ENCODE peak calls at places on chromosomes 3 and 15, in five cellular contexts. B is IMR-90, T is spleen, Z is hepatocyte, N is psoas muscle. W is an unnamed sample. For H3K4me1, the result is how much of the 10 kb centered on the place peaks cover.

GRCh38 chr3:54783611-54784010 is 144.2 kb downstream of the LRTM1 start:
- DNase-seq in B (no peak), T (no peak), Z (no peak), N (no peak), W (no peak)

GRCh38 chr3:157066335-157067071 is 93.4 kb downstream of the CCNL1 start:
- DNase-seq in B (peak), T (peak), Z (no peak), N (no peak), W (no peak)

GRCh38 chr3:40753956-40754355 is 229.2 kb downstream of the ZNF621 start:
- DNase-seq in B (no peak), T (no peak), Z (no peak), N (no peak), W (no peak)

GRCh38 chr3:176848431-176849214 is 348.7 kb downstream of the TBL1XR1 start:
- DNase-seq in B (peak), T (no peak), Z (no peak), N (no peak), W (no peak)

GRCh38 chr15:73908030-73908821 is 18.0 kb upstream of the LOXL1 start:
- DNase-seq in B (peak), T (peak), Z (peak), N (peak), W (peak)

GRCh38 chr3:89116486-89116885 is 9.1 kb downstream of the EPHA3 start:
- DNase-seq in B (no peak), T (no peak), Z (no peak), N (no peak), W (no peak)

GRCh38 chr15:68581725-68582124 is 2.9 kb downstream of the CORO2B start:
- DNase-seq in B (no peak), T (peak), Z (no peak), N (no peak), W (no peak)

GRCh38 chr3:20836801-20837200 is 650.8 kb upstream of the SGO1 start:
- DNase-seq in B (no peak), T (no peak), Z (no peak), N (no peak), W (no peak)

GRCh38 chr15:73930790-73931281 is 4.6 kb downstream of the LOXL1 start:
- DNase-seq in B (peak), T (peak), Z (peak), N (peak), W (peak)

GRCh38 chr15:31781261-31781660 is 249.1 kb upstream of the CHRNA7 start:
- DNase-seq in B (no peak), T (no peak), Z (no peak), N (no peak), W (no peak)

GRCh38 chr15:33013827-33014445 is 180.6 kb downstream of the FMN1 start:
- DNase-seq in B (peak), T (no peak), Z (no peak), N (no peak), W (no peak)

GRCh38 chr15:79644091-79644490 is 212.0 kb downstream of the MINAR1 start:
- DNase-seq in B (peak), T (no peak), Z (no peak), N (no peak), W (no peak)

GRCh38 chr3:172104471-172105072 is 65.2 kb downstream of the FNDC3B start:
- DNase-seq in B (no peak), T (no peak), Z (no peak), N (no peak), W (no peak)

GRCh38 chr3:46109635-46110005 is 82.3 kb upstream of the XCR1 start:
- DNase-seq in B (no peak), T (no peak), Z (no peak), N (no peak), W (no peak)

GRCh38 chr3:46112296-46112695 is 85.0 kb upstream of the XCR1 start:
- DNase-seq in B (no peak), T (no peak), Z (no peak), N (no peak), W (no peak)

GRCh38 chr3:46112984-46113383 is 85.7 kb upstream of the XCR1 start:
- DNase-seq in B (peak), T (no peak), Z (no peak), N (no peak), W (no peak)

GRCh38 chr3:46113608-46114007 is 86.3 kb upstream of the XCR1 start:
- DNase-seq in B (no peak), T (no peak), Z (no peak), N (no peak), W (no peak)

DNA sequence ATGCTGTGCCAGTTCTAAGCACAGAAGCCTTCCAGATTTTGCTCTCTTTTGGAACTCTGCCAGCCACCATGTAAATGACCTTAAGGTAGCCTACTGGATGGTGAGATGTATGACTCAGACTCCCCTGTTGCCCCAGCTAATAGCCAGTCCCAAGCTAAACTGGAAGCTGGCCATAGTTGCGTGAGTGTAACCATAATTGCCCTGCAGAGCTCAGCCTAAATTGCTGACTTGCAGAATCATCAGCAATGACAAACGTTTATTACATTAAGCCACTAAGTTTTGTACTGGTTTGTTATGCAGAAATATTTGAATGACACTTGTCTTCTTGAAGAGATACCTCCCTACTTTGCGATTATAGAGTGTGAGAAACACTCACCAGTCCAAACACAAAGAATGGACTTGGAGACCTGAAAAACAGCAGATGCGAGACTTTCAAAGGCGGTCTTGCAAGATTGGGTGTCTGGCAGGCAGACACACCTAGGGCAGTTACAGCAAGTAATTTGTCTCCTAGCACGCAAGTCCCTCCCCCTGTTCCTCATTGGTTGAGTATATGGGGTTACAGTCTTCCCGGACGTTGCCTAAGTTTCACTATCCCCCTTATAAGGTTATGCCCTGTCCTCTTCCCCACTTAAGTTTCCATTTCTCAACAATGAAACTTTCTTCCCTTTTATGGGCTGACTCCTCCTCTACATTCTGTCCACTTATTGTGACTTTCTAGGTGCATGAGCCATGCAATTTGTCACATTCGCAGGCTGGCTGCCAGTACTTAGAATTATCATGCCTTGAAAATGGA is 83.6 kb upstream of the XCR1 start:
- DNase-seq in B (peak), T (no peak), Z (peak), N (no peak), W (no peak)
- H3K4me1 ChIP-seq in B (under half), T (under half), Z (under half), N (under half), W (under half)

GRCh38 chr15:90143176-90143655 is 40.9 kb upstream of the IDH2 start:
- DNase-seq in B (peak), T (peak), Z (peak), N (peak), W (peak)
- H3K4me3 ChIP-seq in B (no peak), T (no peak), Z (no peak), N (no peak), W (no peak)

GRCh38 chr3:10280177-10280529 is 12.6 kb downstream of the GHRL start:
- DNase-seq in B (no peak), T (peak), Z (no peak), N (no peak), W (no peak)

GRCh38 chr3:10281951-10282350 is 10.8 kb downstream of the GHRL start:
- DNase-seq in B (peak), T (no peak), Z (no peak), N (no peak), W (no peak)

GRCh38 chr3:10278501-10278900 is 14.2 kb downstream of the GHRL start:
- DNase-seq in B (no peak), T (no peak), Z (no peak), N (no peak), W (no peak)

GRCh38 chr3:10279384-10280176 is 13.2 kb downstream of the GHRL start:
- DNase-seq in B (no peak), T (peak), Z (no peak), N (no peak), W (peak)

DNA sequence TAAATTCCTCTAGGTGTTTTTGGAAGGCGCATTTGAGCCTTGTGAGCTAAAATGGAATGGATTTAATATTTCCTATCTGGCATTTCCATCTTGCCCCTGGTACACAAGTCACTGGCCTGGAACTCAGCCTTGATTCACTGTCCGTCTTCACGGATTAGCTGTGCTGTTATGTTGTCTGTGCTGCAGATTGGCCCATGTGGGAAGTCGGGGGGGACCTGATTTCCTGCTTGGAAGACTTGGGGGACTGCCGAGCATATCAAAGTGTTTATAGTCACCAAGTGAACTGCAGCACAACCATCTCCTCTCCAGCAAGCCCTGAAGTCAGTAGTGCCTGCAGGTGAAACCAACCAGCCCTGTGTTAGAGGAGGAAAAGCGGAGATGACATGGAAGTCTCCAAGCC is 12.2 kb downstream of the GHRL start:
- DNase-seq in B (no peak), T (peak), Z (no peak), N (no peak), W (no peak)
- TF ChIP-seq CTCF in B (no peak), T (no peak), Z (no peak), N (no peak), W (no peak)

GRCh38 chr3:30292192-30292893 is 314.1 kb upstream of the TGFBR2 start:
- DNase-seq in B (peak), T (no peak), Z (no peak), N (no peak), W (no peak)
- H3K4me1 ChIP-seq in B (under half), T (under half), Z (under half), N (under half), W (under half)

GRCh38 chr3:64422932-64423331 is 197.7 kb upstream of the PRICKLE2 start:
- DNase-seq in B (no peak), T (no peak), Z (no peak), N (no peak), W (no peak)
- H3K4me3 ChIP-seq in B (no peak), T (no peak), Z (no peak), N (no peak), W (no peak)

GRCh38 chr3:44065741-44066140 is 175.9 kb upstream of the TOPAZ1 start:
- DNase-seq in B (no peak), T (no peak), Z (no peak), N (no peak), W (no peak)
- TF ChIP-seq CTCF in B (no peak), T (no peak), Z (no peak), N (no peak), W (no peak)

GRCh38 chr3:31571325-31571724 is 38.6 kb downstream of the STT3B start:
- DNase-seq in B (no peak), T (no peak), Z (no peak), N (no peak), W (no peak)

GRCh38 chr3:31576521-31576920 is 43.8 kb downstream of the STT3B start:
- DNase-seq in B (no peak), T (no peak), Z (no peak), N (no peak), W (no peak)

GRCh38 chr3:31575448-31575847 is 42.7 kb downstream of the STT3B start:
- DNase-seq in B (no peak), T (no peak), Z (no peak), N (no peak), W (no peak)

GRCh38 chr3:31573460-31573779 is 40.7 kb downstream of the STT3B start:
- DNase-seq in B (no peak), T (no peak), Z (no peak), N (no peak), W (no peak)

GRCh38 chr3:31572605-31573459 is 40.1 kb downstream of the STT3B start:
- DNase-seq in B (no peak), T (no peak), Z (no peak), N (no peak), W (no peak)
- H3K4me1 ChIP-seq in B (under half), T (under half), Z (under half), N (half or more), W (under half)

GRCh38 chr3:148992635-148993230 is 1.4 kb downstream of the GYG1 start:
- DNase-seq in B (no peak), T (peak), Z (peak), N (peak), W (no peak)
- H3K4me3 ChIP-seq in B (peak), T (peak), Z (peak), N (peak), W (no peak)

GRCh38 chr3:107947203-107947602 is 143.6 kb downstream of the CD47 start:
- DNase-seq in B (no peak), T (no peak), Z (no peak), N (no peak), W (no peak)

GRCh38 chr3:107945406-107945805 is 145.4 kb downstream of the CD47 start:
- DNase-seq in B (no peak), T (no peak), Z (no peak), N (no peak), W (no peak)

GRCh38 chr3:107943350-107943749 is 147.5 kb downstream of the CD47 start:
- DNase-seq in B (no peak), T (no peak), Z (no peak), N (no peak), W (no peak)

GRCh38 chr3:107943860-107944543 is 146.8 kb downstream of the CD47 start:
- DNase-seq in B (peak), T (no peak), Z (no peak), N (no peak), W (no peak)

DNA sequence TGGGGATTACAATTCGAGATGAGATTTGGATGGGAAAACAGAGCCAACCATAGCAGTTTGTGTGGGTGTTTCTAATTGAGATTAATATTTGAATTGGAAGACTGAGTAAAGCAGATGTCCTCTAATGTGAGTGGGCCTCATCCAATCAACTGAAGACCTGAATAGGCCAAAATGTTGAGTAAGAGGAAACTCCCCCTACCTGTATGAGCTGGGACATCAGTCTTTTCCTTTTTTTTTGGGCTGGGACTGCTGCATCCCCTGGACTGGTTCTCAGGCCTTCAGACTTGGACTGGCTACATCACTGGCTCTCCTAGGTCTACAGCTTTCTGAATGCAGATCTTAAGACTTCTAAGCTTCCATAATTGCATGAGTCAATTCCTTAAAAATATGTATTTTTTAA is 144.1 kb downstream of the CD47 start:
- DNase-seq in B (no peak), T (no peak), Z (no peak), N (no peak), W (no peak)
- TF ChIP-seq CTCF in B (no peak), T (no peak), Z (no peak), N (no peak), W (no peak)